ENCODE peak calls at places on chromosomes 11 and 22, in six cellular contexts. One of them, this sample, is unnamed.
A peak's percentile ranks its signal among the peaks of the same experiment; 100 is the strongest.

GRCh38 chr11:20551096-20551495 is 48.3 kb upstream of the SLC6A5 start:
- DNase-seq in lower lobe of right lung: no peak
- DNase-seq in CD4-positive, CD25-positive, alpha-beta regulatory T cell: no peak
- DNase-seq in upper lobe of right lung: no peak
- DNase-seq in PC-3: no peak
- DNase-seq in spleen: no peak
- DNase-seq in this sample: no peak

GRCh38 chr11:9875862-9876261 is 212.0 kb downstream of the SWAP70 start:
- DNase-seq in lower lobe of right lung: no peak
- DNase-seq in upper lobe of right lung: no peak
- DNase-seq in PC-3: peak; percentile 66
- DNase-seq in CD4-positive, CD25-positive, alpha-beta regulatory T cell: no peak
- DNase-seq in spleen: no peak
- DNase-seq in this sample: no peak

GRCh38 chr11:80855975-80856524 is 1415.2 kb upstream of the TENM4 start:
- DNase-seq in lower lobe of right lung: no peak
- DNase-seq in upper lobe of right lung: no peak
- DNase-seq in CD4-positive, CD25-positive, alpha-beta regulatory T cell: no peak
- DNase-seq in PC-3: peak; percentile 72
- DNase-seq in spleen: no peak
- DNase-seq in this sample: no peak

GRCh38 chr22:48436201-48436931 is 1391.3 kb downstream of the BRD1 start:
- DNase-seq in PC-3: no peak
- DNase-seq in lower lobe of right lung: no peak
- DNase-seq in spleen: peak; percentile 59
- DNase-seq in upper lobe of right lung: no peak
- DNase-seq in CD4-positive, CD25-positive, alpha-beta regulatory T cell: no peak
- DNase-seq in this sample: no peak

GRCh38 chr22:43467171-43467570 is 55.4 kb downstream of the MPPED1 start:
- DNase-seq in upper lobe of right lung: peak; percentile 45
- DNase-seq in spleen: peak; percentile 54
- DNase-seq in CD4-positive, CD25-positive, alpha-beta regulatory T cell: no peak
- DNase-seq in PC-3: no peak
- DNase-seq in lower lobe of right lung: no peak
- DNase-seq in this sample: no peak

GRCh38 chr11:58027341-58027740 is 3.4 kb upstream of the OR6Q1 start:
- DNase-seq in CD4-positive, CD25-positive, alpha-beta regulatory T cell: no peak
- DNase-seq in spleen: no peak
- DNase-seq in lower lobe of right lung: no peak
- DNase-seq in upper lobe of right lung: no peak
- DNase-seq in PC-3: no peak
- DNase-seq in this sample: no peak

GRCh38 chr22:32847067-32847491 is 45.6 kb downstream of the TIMP3 start:
- DNase-seq in upper lobe of right lung: no peak
- DNase-seq in CD4-positive, CD25-positive, alpha-beta regulatory T cell: no peak
- DNase-seq in PC-3: no peak
- DNase-seq in spleen: no peak
- DNase-seq in lower lobe of right lung: no peak
- DNase-seq in this sample: no peak

GRCh38 chr22:44666207-44666585 is 35.8 kb upstream of the PRR5 start:
- DNase-seq in spleen: no peak
- DNase-seq in CD4-positive, CD25-positive, alpha-beta regulatory T cell: no peak
- DNase-seq in lower lobe of right lung: no peak
- DNase-seq in upper lobe of right lung: no peak
- DNase-seq in PC-3: no peak
- DNase-seq in this sample: no peak

GRCh38 chr11:12114487-12115033 is 4.2 kb downstream of the MICAL2 start:
- DNase-seq in CD4-positive, CD25-positive, alpha-beta regulatory T cell: no peak
- DNase-seq in PC-3: no peak
- DNase-seq in upper lobe of right lung: no peak
- DNase-seq in lower lobe of right lung: no peak
- DNase-seq in spleen: no peak
- DNase-seq in this sample: peak; percentile 48

GRCh38 chr11:125170406-125171031 is 6.0 kb downstream of the PKNOX2 start:
- DNase-seq in lower lobe of right lung: no peak
- DNase-seq in upper lobe of right lung: no peak
- DNase-seq in PC-3: no peak
- DNase-seq in CD4-positive, CD25-positive, alpha-beta regulatory T cell: no peak
- DNase-seq in spleen: no peak
- DNase-seq in this sample: peak; percentile 26

GRCh38 chr11:64844330-64845124 is at the start of gene CDC42BPG:
- DNase-seq in lower lobe of right lung: peak; percentile 89
- DNase-seq in upper lobe of right lung: peak; percentile 94
- DNase-seq in PC-3: peak; percentile 95
- DNase-seq in spleen: peak; percentile 94
- DNase-seq in CD4-positive, CD25-positive, alpha-beta regulatory T cell: peak; percentile 76
- DNase-seq in this sample: peak; percentile 96

GRCh38 chr22:24304067-24304675 is 33.5 kb downstream of the SPECC1L start:
- DNase-seq in lower lobe of right lung: no peak
- DNase-seq in spleen: no peak
- DNase-seq in upper lobe of right lung: no peak
- DNase-seq in CD4-positive, CD25-positive, alpha-beta regulatory T cell: no peak
- DNase-seq in PC-3: no peak
- DNase-seq in this sample: no peak

DNA sequence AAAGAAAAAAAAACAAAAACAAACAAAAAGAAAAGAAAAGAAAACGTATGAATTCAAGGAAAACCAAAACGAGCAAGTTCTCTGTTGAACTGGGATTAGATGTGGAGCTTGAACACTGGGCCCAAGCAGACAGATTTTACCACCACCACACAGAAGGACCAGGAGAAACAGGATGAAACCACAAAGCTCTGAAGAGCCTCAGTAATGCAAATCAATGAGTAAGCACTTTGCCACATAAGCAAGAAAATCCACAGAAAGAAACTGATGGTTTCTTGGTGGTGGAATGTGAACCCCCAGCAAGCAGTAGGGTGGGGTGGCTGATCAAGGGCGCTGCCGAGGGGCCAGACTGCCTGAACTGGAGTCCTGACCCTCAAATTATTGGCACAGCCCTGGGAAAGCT is 50.9 kb upstream of the NFRKB start:
- DNase-seq in upper lobe of right lung: no peak
- DNase-seq in CD4-positive, CD25-positive, alpha-beta regulatory T cell: no peak
- DNase-seq in PC-3: no peak
- DNase-seq in lower lobe of right lung: no peak
- DNase-seq in spleen: no peak
- DNase-seq in this sample: no peak
- H3K4me3 ChIP-seq in upper lobe of right lung: no peak overlapping the region
- H3K4me3 ChIP-seq in CD4-positive, CD25-positive, alpha-beta regulatory T cell: no peak overlapping the region
- H3K4me3 ChIP-seq in PC-3: no peak overlapping the region
- H3K4me3 ChIP-seq in lower lobe of right lung: no peak overlapping the region
- H3K4me3 ChIP-seq in spleen: no peak overlapping the region
- H3K4me3 ChIP-seq in this sample: no peak overlapping the region

GRCh38 chr11:69094915-69095290 is 46.2 kb downstream of the TPCN2 start:
- DNase-seq in CD4-positive, CD25-positive, alpha-beta regulatory T cell: no peak
- DNase-seq in upper lobe of right lung: no peak
- DNase-seq in PC-3: no peak
- DNase-seq in spleen: no peak
- DNase-seq in lower lobe of right lung: no peak
- DNase-seq in this sample: no peak

GRCh38 chr11:69094111-69094914 is 45.6 kb downstream of the TPCN2 start:
- DNase-seq in spleen: no peak
- DNase-seq in CD4-positive, CD25-positive, alpha-beta regulatory T cell: no peak
- DNase-seq in lower lobe of right lung: peak; percentile 44
- DNase-seq in PC-3: no peak
- DNase-seq in upper lobe of right lung: no peak
- DNase-seq in this sample: no peak

GRCh38 chr11:69096473-69096872 is 47.7 kb downstream of the TPCN2 start:
- DNase-seq in PC-3: no peak
- DNase-seq in CD4-positive, CD25-positive, alpha-beta regulatory T cell: no peak
- DNase-seq in spleen: no peak
- DNase-seq in upper lobe of right lung: no peak
- DNase-seq in lower lobe of right lung: no peak
- DNase-seq in this sample: no peak

GRCh38 chr11:69097263-69097662 is 48.5 kb downstream of the TPCN2 start:
- DNase-seq in lower lobe of right lung: no peak
- DNase-seq in upper lobe of right lung: no peak
- DNase-seq in PC-3: no peak
- DNase-seq in spleen: no peak
- DNase-seq in CD4-positive, CD25-positive, alpha-beta regulatory T cell: no peak
- DNase-seq in this sample: no peak

GRCh38 chr11:69095300-69095699 is 46.6 kb downstream of the TPCN2 start:
- DNase-seq in CD4-positive, CD25-positive, alpha-beta regulatory T cell: no peak
- DNase-seq in PC-3: no peak
- DNase-seq in lower lobe of right lung: no peak
- DNase-seq in spleen: no peak
- DNase-seq in upper lobe of right lung: no peak
- DNase-seq in this sample: no peak
- H3K4me1 ChIP-seq in CD4-positive, CD25-positive, alpha-beta regulatory T cell: no peaks in the 10 kb centered on the region
- H3K4me1 ChIP-seq in PC-3: peaks cover 6% of the 10 kb centered on the region
- H3K4me1 ChIP-seq in lower lobe of right lung: no peaks in the 10 kb centered on the region
- H3K4me1 ChIP-seq in spleen: no peaks in the 10 kb centered on the region
- H3K4me1 ChIP-seq in upper lobe of right lung: no peaks in the 10 kb centered on the region
- H3K4me1 ChIP-seq in this sample: no peaks in the 10 kb centered on the region

GRCh38 chr11:120169981-120170698 is 32.2 kb upstream of the TRIM29 start:
- DNase-seq in PC-3: no peak
- DNase-seq in CD4-positive, CD25-positive, alpha-beta regulatory T cell: no peak
- DNase-seq in upper lobe of right lung: peak; percentile 64
- DNase-seq in spleen: no peak
- DNase-seq in lower lobe of right lung: no peak
- DNase-seq in this sample: no peak
- H3K4me3 ChIP-seq in PC-3: no peak overlapping the region
- H3K4me3 ChIP-seq in CD4-positive, CD25-positive, alpha-beta regulatory T cell: no peak overlapping the region
- H3K4me3 ChIP-seq in upper lobe of right lung: no peak overlapping the region
- H3K4me3 ChIP-seq in spleen: no peak overlapping the region
- H3K4me3 ChIP-seq in lower lobe of right lung: peak overlapping the region; percentile 57
- H3K4me3 ChIP-seq in this sample: no peak overlapping the region

GRCh38 chr22:20548806-20549205 is 41.4 kb downstream of the MED15 start:
- DNase-seq in PC-3: no peak
- DNase-seq in lower lobe of right lung: no peak
- DNase-seq in upper lobe of right lung: no peak
- DNase-seq in CD4-positive, CD25-positive, alpha-beta regulatory T cell: no peak
- DNase-seq in spleen: peak; percentile 13
- DNase-seq in this sample: no peak
- H3K4me1 ChIP-seq in PC-3: no peaks in the 10 kb centered on the region
- H3K4me1 ChIP-seq in lower lobe of right lung: peaks cover 61% of the 10 kb centered on the region
- H3K4me1 ChIP-seq in upper lobe of right lung: peaks cover 48% of the 10 kb centered on the region
- H3K4me1 ChIP-seq in CD4-positive, CD25-positive, alpha-beta regulatory T cell: peaks cover 89% of the 10 kb centered on the region
- H3K4me1 ChIP-seq in spleen: peaks cover 80% of the 10 kb centered on the region
- H3K4me1 ChIP-seq in this sample: peaks cover 13% of the 10 kb centered on the region

GRCh38 chr11:117201516-117201866 is 2.3 kb downstream of the TAGLN start:
- DNase-seq in CD4-positive, CD25-positive, alpha-beta regulatory T cell: no peak
- DNase-seq in PC-3: no peak
- DNase-seq in upper lobe of right lung: no peak
- DNase-seq in spleen: no peak
- DNase-seq in lower lobe of right lung: no peak
- DNase-seq in this sample: no peak
- H3K4me3 ChIP-seq in CD4-positive, CD25-positive, alpha-beta regulatory T cell: no peak overlapping the region
- H3K4me3 ChIP-seq in PC-3: no peak overlapping the region
- H3K4me3 ChIP-seq in upper lobe of right lung: peak overlapping the region; percentile 48
- H3K4me3 ChIP-seq in spleen: peak overlapping the region; percentile 28
- H3K4me3 ChIP-seq in lower lobe of right lung: peak overlapping the region; percentile 38
- H3K4me3 ChIP-seq in this sample: no peak overlapping the region

DNA sequence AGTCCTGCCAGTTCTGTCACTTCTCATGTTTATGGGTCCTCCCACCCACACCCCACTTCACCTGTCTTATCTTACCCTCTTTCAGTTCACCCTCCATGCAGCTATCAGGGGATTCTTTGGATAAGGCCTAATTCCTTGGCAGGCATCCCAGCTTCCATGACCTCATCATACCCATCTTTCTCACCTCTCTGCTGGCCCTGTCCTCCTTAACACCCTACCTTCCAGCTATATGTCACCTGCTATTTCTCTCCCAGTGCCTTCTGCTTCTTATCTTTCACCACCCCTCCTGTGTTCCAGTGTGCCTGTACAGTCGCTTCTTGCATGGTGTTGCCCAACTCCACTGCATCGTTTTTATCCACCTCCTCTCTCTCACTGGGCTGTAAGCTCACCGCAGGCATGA is 28.3 kb downstream of the SNU13 start:
- DNase-seq in CD4-positive, CD25-positive, alpha-beta regulatory T cell: no peak
- DNase-seq in PC-3: no peak
- DNase-seq in lower lobe of right lung: no peak
- DNase-seq in spleen: no peak
- DNase-seq in upper lobe of right lung: no peak
- DNase-seq in this sample: no peak
- H3K4me1 ChIP-seq in CD4-positive, CD25-positive, alpha-beta regulatory T cell: no peaks in the 10 kb centered on the region
- H3K4me1 ChIP-seq in PC-3: no peaks in the 10 kb centered on the region
- H3K4me1 ChIP-seq in lower lobe of right lung: no peaks in the 10 kb centered on the region
- H3K4me1 ChIP-seq in spleen: no peaks in the 10 kb centered on the region
- H3K4me1 ChIP-seq in upper lobe of right lung: no peaks in the 10 kb centered on the region
- H3K4me1 ChIP-seq in this sample: no peaks in the 10 kb centered on the region

GRCh38 chr11:66315921-66316811 is 678 bp downstream of the CD248 start:
- DNase-seq in lower lobe of right lung: no peak
- DNase-seq in spleen: peak; percentile 79
- DNase-seq in upper lobe of right lung: peak; percentile 63
- DNase-seq in PC-3: no peak
- DNase-seq in CD4-positive, CD25-positive, alpha-beta regulatory T cell: no peak
- DNase-seq in this sample: no peak

GRCh38 chr11:66317766-66318575 is 1.1 kb upstream of the CD248 start:
- DNase-seq in upper lobe of right lung: peak; percentile 70
- DNase-seq in CD4-positive, CD25-positive, alpha-beta regulatory T cell: peak; percentile 74
- DNase-seq in lower lobe of right lung: no peak
- DNase-seq in PC-3: no peak
- DNase-seq in spleen: peak; percentile 90
- DNase-seq in this sample: peak; percentile 59

GRCh38 chr11:66318576-66318970 is 1.7 kb upstream of the CD248 start:
- DNase-seq in PC-3: no peak
- DNase-seq in lower lobe of right lung: no peak
- DNase-seq in CD4-positive, CD25-positive, alpha-beta regulatory T cell: no peak
- DNase-seq in spleen: no peak
- DNase-seq in upper lobe of right lung: no peak
- DNase-seq in this sample: no peak

GRCh38 chr11:66316849-66317251 is at the start of gene CD248:
- DNase-seq in spleen: peak; percentile 84
- DNase-seq in lower lobe of right lung: no peak
- DNase-seq in upper lobe of right lung: peak; percentile 76
- DNase-seq in PC-3: no peak
- DNase-seq in CD4-positive, CD25-positive, alpha-beta regulatory T cell: no peak
- DNase-seq in this sample: no peak

GRCh38 chr11:66317322-66317765 is 500 bp upstream of the CD248 start:
- DNase-seq in PC-3: no peak
- DNase-seq in upper lobe of right lung: peak; percentile 72
- DNase-seq in spleen: peak; percentile 87
- DNase-seq in lower lobe of right lung: no peak
- DNase-seq in CD4-positive, CD25-positive, alpha-beta regulatory T cell: peak; percentile 37
- DNase-seq in this sample: no peak
- H3K4me3 ChIP-seq in PC-3: no peak overlapping the region
- H3K4me3 ChIP-seq in upper lobe of right lung: peak overlapping the region; percentile 39
- H3K4me3 ChIP-seq in spleen: peak overlapping the region; percentile 28
- H3K4me3 ChIP-seq in lower lobe of right lung: peak overlapping the region; percentile 59
- H3K4me3 ChIP-seq in CD4-positive, CD25-positive, alpha-beta regulatory T cell: no peak overlapping the region
- H3K4me3 ChIP-seq in this sample: no peak overlapping the region

DNA sequence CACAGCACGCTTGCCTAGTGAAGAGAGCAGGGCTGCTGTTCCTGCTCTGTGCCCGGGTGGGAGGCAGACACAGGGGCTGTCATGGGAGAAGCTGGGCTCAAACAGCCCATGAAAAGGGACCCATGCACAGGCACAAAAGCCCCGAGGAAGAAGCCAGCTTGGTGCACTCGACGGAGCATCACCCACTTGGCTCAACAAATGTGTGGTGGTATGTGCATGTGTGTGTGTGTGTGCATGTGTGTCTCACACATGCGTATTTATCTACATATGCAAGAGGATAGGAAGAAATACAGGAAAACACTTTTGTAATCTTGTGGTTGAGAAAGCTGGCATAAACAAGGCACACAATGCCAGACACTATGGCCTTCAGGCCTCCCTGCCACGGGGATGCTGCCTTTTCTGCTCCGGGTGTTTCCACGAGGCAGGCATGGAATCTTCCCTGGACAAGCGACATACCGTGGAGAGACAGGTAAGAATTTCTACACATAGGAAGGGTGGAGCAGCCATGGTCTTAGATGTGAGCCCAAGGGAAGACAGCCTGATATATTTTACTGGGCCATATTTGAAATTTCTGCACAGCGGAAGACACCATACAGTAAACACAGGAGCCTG is 4.9 kb upstream of the APOBEC3A start:
- DNase-seq in PC-3: no peak
- DNase-seq in upper lobe of right lung: no peak
- DNase-seq in spleen: no peak
- DNase-seq in lower lobe of right lung: no peak
- DNase-seq in CD4-positive, CD25-positive, alpha-beta regulatory T cell: no peak
- DNase-seq in this sample: no peak
- H3K4me1 ChIP-seq in PC-3: no peaks in the 10 kb centered on the region
- H3K4me1 ChIP-seq in upper lobe of right lung: peaks cover 3% of the 10 kb centered on the region
- H3K4me1 ChIP-seq in spleen: peaks cover 52% of the 10 kb centered on the region
- H3K4me1 ChIP-seq in lower lobe of right lung: peaks cover 18% of the 10 kb centered on the region
- H3K4me1 ChIP-seq in CD4-positive, CD25-positive, alpha-beta regulatory T cell: peaks cover 8% of the 10 kb centered on the region
- H3K4me1 ChIP-seq in this sample: peaks cover 14% of the 10 kb centered on the region